ENCODE peak calls at places on chromosomes 13 and 19, in six cellular contexts. N, G, A, Y, X and R are unnamed samples.

GRCh38 chr19:2475018-2475701 is 767 bp upstream of the GADD45B start:
- DNase-seq in N (peak; percentile 78), G (no peak), A (no peak), Y (peak; percentile 63), X (no peak), R (no peak)

GRCh38 chr13:94662274-94662945 is 49.9 kb downstream of the SOX21 start:
- DNase-seq in N (no peak), G (no peak), A (no peak), Y (no peak), X (no peak), R (no peak)

GRCh38 chr19:38898788-38899446 is 501 bp downstream of the SIRT2 start:
- DNase-seq in N (peak; percentile 52), G (no peak), A (no peak), Y (peak; percentile 40), X (no peak), R (no peak)

GRCh38 chr19:18519962-18520847 is 1.7 kb downstream of the ELL start:
- DNase-seq in N (peak; percentile 95), G (peak; percentile 62), A (peak; percentile 9), Y (peak; percentile 87), X (peak; percentile 56), R (peak; percentile 68)

GRCh38 chr19:50522881-50523280 is 9.2 kb upstream of the ASPDH start:
- DNase-seq in N (no peak), G (no peak), A (no peak), Y (no peak), X (no peak), R (no peak)

GRCh38 chr19:7395360-7395781 is 46.6 kb downstream of the ARHGEF18 start:
- DNase-seq in N (no peak), G (no peak), A (no peak), Y (peak; percentile 39), X (no peak), R (no peak)

GRCh38 chr19:49201042-49201441 is 43.5 kb downstream of the TRPM4 start:
- DNase-seq in N (no peak), G (no peak), A (no peak), Y (no peak), X (no peak), R (no peak)

GRCh38 chr19:48501446-48501960 is 10.1 kb downstream of the LMTK3 start:
- DNase-seq in N (no peak), G (no peak), A (no peak), Y (no peak), X (no peak), R (no peak)

GRCh38 chr13:113737803-113738202 is 21.2 kb upstream of the TMEM255B start:
- DNase-seq in N (no peak), G (no peak), A (no peak), Y (no peak), X (no peak), R (no peak)

GRCh38 chr13:59745395-59745788 is 418.3 kb downstream of the DIAPH3 start:
- DNase-seq in N (no peak), G (no peak), A (no peak), Y (peak; percentile 5), X (no peak), R (no peak)

GRCh38 chr13:111006508-111007031 is 91.7 kb upstream of the ANKRD10 start:
- DNase-seq in N (peak; percentile 83), G (no peak), A (no peak), Y (peak; percentile 87), X (no peak), R (no peak)

GRCh38 chr13:98889419-98890079 is 88.3 kb downstream of the DOCK9 start:
- DNase-seq in N (no peak), G (no peak), A (no peak), Y (no peak), X (no peak), R (no peak)

GRCh38 chr19:8615813-8616596 is 5.5 kb upstream of the ADAMTS10 start:
- DNase-seq in N (peak; percentile 73), G (peak; percentile 60), A (no peak), Y (peak; percentile 79), X (peak; percentile 33), R (no peak)

GRCh38 chr19:41821003-41821735 is 23.3 kb downstream of the LYPD4 start:
- DNase-seq in N (peak; percentile 67), G (peak; percentile 57), A (no peak), Y (peak; percentile 55), X (peak; percentile 37), R (no peak)

GRCh38 chr13:72431981-72432617 is 295.3 kb downstream of the MZT1 start:
- DNase-seq in N (no peak), G (no peak), A (no peak), Y (no peak), X (no peak), R (no peak)

GRCh38 chr13:30898721-30899188 is 7.3 kb upstream of the MEDAG start:
- DNase-seq in N (peak; percentile 60), G (no peak), A (no peak), Y (peak; percentile 68), X (no peak), R (no peak)

GRCh38 chr19:3115411-3115810 is 20.4 kb upstream of the GNA15 start:
- DNase-seq in N (no peak), G (no peak), A (no peak), Y (no peak), X (no peak), R (no peak)

GRCh38 chr19:55579766-55580621 is 654 bp downstream of the ZNF579 start:
- DNase-seq in N (peak; percentile 68), G (no peak), A (no peak), Y (peak; percentile 59), X (no peak), R (no peak)

GRCh38 chr19:56155124-56155687 is 14.1 kb downstream of the ZNF444 start:
- DNase-seq in N (peak; percentile 67), G (no peak), A (no peak), Y (no peak), X (peak; percentile 28), R (no peak)

GRCh38 chr19:17256130-17256529 is 8.4 kb downstream of the USHBP1 start:
- DNase-seq in N (no peak), G (no peak), A (no peak), Y (no peak), X (no peak), R (no peak)

GRCh38 chr13:74575729-74576125 is 441.5 kb upstream of the KLF12 start:
- DNase-seq in N (peak; percentile 93), G (no peak), A (peak; percentile 52), Y (peak; percentile 86), X (no peak), R (no peak)

GRCh38 chr19:16594131-16594586 is 21.9 kb upstream of the SLC35E1 start:
- DNase-seq in N (no peak), G (no peak), A (no peak), Y (no peak), X (no peak), R (no peak)

GRCh38 chr19:51139299-51140018 is 2.6 kb upstream of the SIGLEC7 start:
- DNase-seq in N (peak; percentile 20), G (no peak), A (no peak), Y (no peak), X (no peak), R (no peak)

GRCh38 chr13:110921209-110921608 is 6.3 kb upstream of the ANKRD10 start:
- DNase-seq in N (no peak), G (no peak), A (no peak), Y (no peak), X (no peak), R (no peak)